ENCODE peak calls at places on chromosomes 7 and 10, in nine cellular contexts. One of them, this sample, is unnamed.

GRCh38 chr7:124566576-124566975 is 199.0 kb downstream of the GPR37 start:
- DNase-seq in putamen: no peak
- DNase-seq in effector CD4-positive, alpha-beta T cell: no peak
- DNase-seq in activated CD4-positive, CD25-positive, alpha-beta regulatory T cell: no peak
- DNase-seq in esophagus squamous epithelium: no peak
- DNase-seq in CD4-positive, CD25-positive, alpha-beta regulatory T cell: no peak
- DNase-seq in CD8-positive, alpha-beta T cell: no peak
- DNase-seq in foreskin fibroblast: peak
- DNase-seq in H7: peak
- DNase-seq in this sample: no peak

GRCh38 chr10:113856563-113856962 is 2.1 kb downstream of the NHLRC2 start:
- DNase-seq in putamen: no peak
- DNase-seq in effector CD4-positive, alpha-beta T cell: no peak
- DNase-seq in activated CD4-positive, CD25-positive, alpha-beta regulatory T cell: no peak
- DNase-seq in esophagus squamous epithelium: no peak
- DNase-seq in CD4-positive, CD25-positive, alpha-beta regulatory T cell: no peak
- DNase-seq in CD8-positive, alpha-beta T cell: no peak
- DNase-seq in foreskin fibroblast: no peak
- DNase-seq in H7: no peak
- DNase-seq in this sample: no peak

GRCh38 chr7:129468087-129468486 is 33.9 kb downstream of the STRIP2 start:
- DNase-seq in putamen: peak
- DNase-seq in effector CD4-positive, alpha-beta T cell: no peak
- DNase-seq in activated CD4-positive, CD25-positive, alpha-beta regulatory T cell: no peak
- DNase-seq in esophagus squamous epithelium: no peak
- DNase-seq in CD4-positive, CD25-positive, alpha-beta regulatory T cell: no peak
- DNase-seq in CD8-positive, alpha-beta T cell: no peak
- DNase-seq in foreskin fibroblast: peak
- DNase-seq in H7: no peak
- DNase-seq in this sample: no peak

GRCh38 chr7:134460000-134460399 is 1.1 kb upstream of the AKR1B1 start:
- DNase-seq in putamen: no peak
- DNase-seq in effector CD4-positive, alpha-beta T cell: no peak
- DNase-seq in activated CD4-positive, CD25-positive, alpha-beta regulatory T cell: no peak
- DNase-seq in esophagus squamous epithelium: no peak
- DNase-seq in CD4-positive, CD25-positive, alpha-beta regulatory T cell: no peak
- DNase-seq in CD8-positive, alpha-beta T cell: no peak
- DNase-seq in foreskin fibroblast: no peak
- DNase-seq in H7: no peak
- DNase-seq in this sample: no peak

GRCh38 chr10:133336131-133337078 is at the start of gene CALY:
- DNase-seq in putamen: peak
- DNase-seq in effector CD4-positive, alpha-beta T cell: peak
- DNase-seq in activated CD4-positive, CD25-positive, alpha-beta regulatory T cell: peak
- DNase-seq in esophagus squamous epithelium: no peak
- DNase-seq in CD4-positive, CD25-positive, alpha-beta regulatory T cell: peak
- DNase-seq in CD8-positive, alpha-beta T cell: peak
- DNase-seq in foreskin fibroblast: no peak
- DNase-seq in H7: peak
- DNase-seq in this sample: peak

GRCh38 chr10:135601-136464 is 578 bp downstream of the ZMYND11 start:
- DNase-seq in putamen: peak
- DNase-seq in effector CD4-positive, alpha-beta T cell: peak
- DNase-seq in activated CD4-positive, CD25-positive, alpha-beta regulatory T cell: peak
- DNase-seq in esophagus squamous epithelium: no peak
- DNase-seq in CD4-positive, CD25-positive, alpha-beta regulatory T cell: peak
- DNase-seq in CD8-positive, alpha-beta T cell: peak
- DNase-seq in foreskin fibroblast: peak
- DNase-seq in H7: peak
- DNase-seq in this sample: peak

GRCh38 chr7:36653011-36653670 is 71.2 kb downstream of the AOAH start:
- DNase-seq in putamen: no peak
- DNase-seq in effector CD4-positive, alpha-beta T cell: no peak
- DNase-seq in activated CD4-positive, CD25-positive, alpha-beta regulatory T cell: no peak
- DNase-seq in esophagus squamous epithelium: no peak
- DNase-seq in CD4-positive, CD25-positive, alpha-beta regulatory T cell: no peak
- DNase-seq in CD8-positive, alpha-beta T cell: no peak
- DNase-seq in foreskin fibroblast: peak
- DNase-seq in H7: no peak
- DNase-seq in this sample: no peak

GRCh38 chr7:79046061-79046460 is 407.4 kb downstream of the MAGI2 start:
- DNase-seq in putamen: no peak
- DNase-seq in effector CD4-positive, alpha-beta T cell: no peak
- DNase-seq in activated CD4-positive, CD25-positive, alpha-beta regulatory T cell: no peak
- DNase-seq in esophagus squamous epithelium: no peak
- DNase-seq in CD4-positive, CD25-positive, alpha-beta regulatory T cell: no peak
- DNase-seq in CD8-positive, alpha-beta T cell: no peak
- DNase-seq in foreskin fibroblast: no peak
- DNase-seq in H7: no peak
- DNase-seq in this sample: no peak

GRCh38 chr10:102009801-102010425 is 46.1 kb downstream of the ARMH3 start:
- DNase-seq in putamen: peak
- DNase-seq in effector CD4-positive, alpha-beta T cell: no peak
- DNase-seq in activated CD4-positive, CD25-positive, alpha-beta regulatory T cell: no peak
- DNase-seq in esophagus squamous epithelium: no peak
- DNase-seq in CD4-positive, CD25-positive, alpha-beta regulatory T cell: peak
- DNase-seq in CD8-positive, alpha-beta T cell: peak
- DNase-seq in foreskin fibroblast: peak
- DNase-seq in H7: peak
- DNase-seq in this sample: peak

GRCh38 chr7:69147631-69148030 is 450.6 kb upstream of the AUTS2 start:
- DNase-seq in putamen: no peak
- DNase-seq in effector CD4-positive, alpha-beta T cell: no peak
- DNase-seq in activated CD4-positive, CD25-positive, alpha-beta regulatory T cell: no peak
- DNase-seq in esophagus squamous epithelium: no peak
- DNase-seq in CD4-positive, CD25-positive, alpha-beta regulatory T cell: no peak
- DNase-seq in CD8-positive, alpha-beta T cell: no peak
- DNase-seq in foreskin fibroblast: no peak
- DNase-seq in H7: no peak
- DNase-seq in this sample: no peak

GRCh38 chr10:100008708-100009282 is 952 bp downstream of the DNMBP start:
- DNase-seq in putamen: no peak
- DNase-seq in effector CD4-positive, alpha-beta T cell: no peak
- DNase-seq in activated CD4-positive, CD25-positive, alpha-beta regulatory T cell: no peak
- DNase-seq in esophagus squamous epithelium: no peak
- DNase-seq in CD4-positive, CD25-positive, alpha-beta regulatory T cell: no peak
- DNase-seq in CD8-positive, alpha-beta T cell: no peak
- DNase-seq in foreskin fibroblast: no peak
- DNase-seq in H7: no peak
- DNase-seq in this sample: no peak

GRCh38 chr10:23918090-23918704 is 290.7 kb upstream of the KIAA1217 start:
- DNase-seq in putamen: no peak
- DNase-seq in effector CD4-positive, alpha-beta T cell: no peak
- DNase-seq in activated CD4-positive, CD25-positive, alpha-beta regulatory T cell: no peak
- DNase-seq in esophagus squamous epithelium: no peak
- DNase-seq in CD4-positive, CD25-positive, alpha-beta regulatory T cell: no peak
- DNase-seq in CD8-positive, alpha-beta T cell: no peak
- DNase-seq in foreskin fibroblast: no peak
- DNase-seq in H7: no peak
- DNase-seq in this sample: no peak

GRCh38 chr10:132326925-132327324 is 5.1 kb upstream of the LRRC27 start:
- DNase-seq in putamen: no peak
- DNase-seq in effector CD4-positive, alpha-beta T cell: no peak
- DNase-seq in activated CD4-positive, CD25-positive, alpha-beta regulatory T cell: peak
- DNase-seq in esophagus squamous epithelium: no peak
- DNase-seq in CD4-positive, CD25-positive, alpha-beta regulatory T cell: no peak
- DNase-seq in CD8-positive, alpha-beta T cell: no peak
- DNase-seq in foreskin fibroblast: no peak
- DNase-seq in H7: no peak
- DNase-seq in this sample: no peak

GRCh38 chr10:98469532-98469931 is 22.8 kb upstream of the HPS1 start:
- DNase-seq in putamen: no peak
- DNase-seq in effector CD4-positive, alpha-beta T cell: no peak
- DNase-seq in activated CD4-positive, CD25-positive, alpha-beta regulatory T cell: no peak
- DNase-seq in esophagus squamous epithelium: no peak
- DNase-seq in CD4-positive, CD25-positive, alpha-beta regulatory T cell: no peak
- DNase-seq in CD8-positive, alpha-beta T cell: no peak
- DNase-seq in foreskin fibroblast: peak
- DNase-seq in H7: no peak
- DNase-seq in this sample: no peak

GRCh38 chr10:72765051-72765450 is 73.1 kb downstream of the MCU start:
- DNase-seq in putamen: no peak
- DNase-seq in effector CD4-positive, alpha-beta T cell: no peak
- DNase-seq in activated CD4-positive, CD25-positive, alpha-beta regulatory T cell: no peak
- DNase-seq in esophagus squamous epithelium: no peak
- DNase-seq in CD4-positive, CD25-positive, alpha-beta regulatory T cell: no peak
- DNase-seq in CD8-positive, alpha-beta T cell: no peak
- DNase-seq in foreskin fibroblast: no peak
- DNase-seq in H7: no peak
- DNase-seq in this sample: no peak

GRCh38 chr7:1567082-1567771 is 2.6 kb downstream of the PSMG3 start:
- DNase-seq in putamen: peak
- DNase-seq in effector CD4-positive, alpha-beta T cell: no peak
- DNase-seq in activated CD4-positive, CD25-positive, alpha-beta regulatory T cell: no peak
- DNase-seq in esophagus squamous epithelium: no peak
- DNase-seq in CD4-positive, CD25-positive, alpha-beta regulatory T cell: no peak
- DNase-seq in CD8-positive, alpha-beta T cell: no peak
- DNase-seq in foreskin fibroblast: no peak
- DNase-seq in H7: peak
- DNase-seq in this sample: no peak

GRCh38 chr10:4326647-4327046 is 499.4 kb upstream of the AKR1E2 start:
- DNase-seq in putamen: no peak
- DNase-seq in effector CD4-positive, alpha-beta T cell: no peak
- DNase-seq in activated CD4-positive, CD25-positive, alpha-beta regulatory T cell: no peak
- DNase-seq in esophagus squamous epithelium: no peak
- DNase-seq in CD4-positive, CD25-positive, alpha-beta regulatory T cell: no peak
- DNase-seq in CD8-positive, alpha-beta T cell: no peak
- DNase-seq in foreskin fibroblast: no peak
- DNase-seq in H7: no peak
- DNase-seq in this sample: no peak

GRCh38 chr10:44297963-44298362 is 86.9 kb downstream of the CXCL12 start:
- DNase-seq in putamen: no peak
- DNase-seq in effector CD4-positive, alpha-beta T cell: no peak
- DNase-seq in activated CD4-positive, CD25-positive, alpha-beta regulatory T cell: no peak
- DNase-seq in esophagus squamous epithelium: no peak
- DNase-seq in CD4-positive, CD25-positive, alpha-beta regulatory T cell: no peak
- DNase-seq in CD8-positive, alpha-beta T cell: no peak
- DNase-seq in foreskin fibroblast: no peak
- DNase-seq in H7: peak
- DNase-seq in this sample: no peak

GRCh38 chr7:4325732-4326131 is 356.4 kb upstream of the FOXK1 start:
- DNase-seq in putamen: no peak
- DNase-seq in effector CD4-positive, alpha-beta T cell: no peak
- DNase-seq in activated CD4-positive, CD25-positive, alpha-beta regulatory T cell: no peak
- DNase-seq in esophagus squamous epithelium: no peak
- DNase-seq in CD4-positive, CD25-positive, alpha-beta regulatory T cell: no peak
- DNase-seq in CD8-positive, alpha-beta T cell: no peak
- DNase-seq in foreskin fibroblast: no peak
- DNase-seq in H7: no peak
- DNase-seq in this sample: no peak

GRCh38 chr7:77439572-77439971 is 23.4 kb upstream of the GSAP start:
- DNase-seq in putamen: peak
- DNase-seq in effector CD4-positive, alpha-beta T cell: no peak
- DNase-seq in activated CD4-positive, CD25-positive, alpha-beta regulatory T cell: no peak
- DNase-seq in esophagus squamous epithelium: no peak
- DNase-seq in CD4-positive, CD25-positive, alpha-beta regulatory T cell: no peak
- DNase-seq in CD8-positive, alpha-beta T cell: no peak
- DNase-seq in foreskin fibroblast: no peak
- DNase-seq in H7: no peak
- DNase-seq in this sample: no peak

This sample was measured in naive thymus-derived CD4-positive, alpha-beta T cell.